ENCODE peak calls at places on chromosome 21, in eight cellular contexts. One of them, this sample, is unnamed.
A peak's percentile ranks its signal among the peaks of the same experiment; 100 is the strongest.

GRCh38 chr21:38277501-38278111 is 20.8 kb downstream of the KCNJ15 start:
- DNase-seq in stimulated activated CD4-positive, alpha-beta T cell treated with anti-CD3 and anti-CD28 coated beads, Interleukin-15, amount 100 ng/mL, for 1 hour: no peak
- DNase-seq in GM04503: peak; percentile 94
- DNase-seq in GM13976: no peak
- DNase-seq in nucleus accumbens: no peak
- DNase-seq in SJCRH30: no peak
- DNase-seq in globus pallidus: no peak
- DNase-seq in DMS79 treated with DMSO at 0.1 percent for 48 hours: no peak
- DNase-seq in this sample: no peak

GRCh38 chr21:32256873-32257620 is 21.8 kb downstream of the MIS18A start:
- DNase-seq in stimulated activated CD4-positive, alpha-beta T cell treated with anti-CD3 and anti-CD28 coated beads, Interleukin-15, amount 100 ng/mL, for 1 hour: no peak
- DNase-seq in GM04503: peak; percentile 83
- DNase-seq in GM13976: no peak
- DNase-seq in nucleus accumbens: peak; percentile 33
- DNase-seq in SJCRH30: peak; percentile 82
- DNase-seq in globus pallidus: peak; percentile 56
- DNase-seq in DMS79 treated with DMSO at 0.1 percent for 48 hours: peak; percentile 86
- DNase-seq in this sample: no peak

GRCh38 chr21:45535341-45536081 is 6.7 kb downstream of the SLC19A1 start:
- DNase-seq in stimulated activated CD4-positive, alpha-beta T cell treated with anti-CD3 and anti-CD28 coated beads, Interleukin-15, amount 100 ng/mL, for 1 hour: no peak
- DNase-seq in GM04503: no peak
- DNase-seq in GM13976: no peak
- DNase-seq in nucleus accumbens: no peak
- DNase-seq in SJCRH30: no peak
- DNase-seq in globus pallidus: peak; percentile 63
- DNase-seq in DMS79 treated with DMSO at 0.1 percent for 48 hours: no peak
- DNase-seq in this sample: no peak

GRCh38 chr21:31845151-31845550 is 27.7 kb upstream of the HUNK start:
- DNase-seq in stimulated activated CD4-positive, alpha-beta T cell treated with anti-CD3 and anti-CD28 coated beads, Interleukin-15, amount 100 ng/mL, for 1 hour: no peak
- DNase-seq in GM04503: no peak
- DNase-seq in GM13976: no peak
- DNase-seq in nucleus accumbens: no peak
- DNase-seq in SJCRH30: no peak
- DNase-seq in globus pallidus: no peak
- DNase-seq in DMS79 treated with DMSO at 0.1 percent for 48 hours: no peak
- DNase-seq in this sample: no peak

GRCh38 chr21:37478821-37479220 is 112.2 kb downstream of the DYRK1A start:
- DNase-seq in stimulated activated CD4-positive, alpha-beta T cell treated with anti-CD3 and anti-CD28 coated beads, Interleukin-15, amount 100 ng/mL, for 1 hour: no peak
- DNase-seq in GM04503: no peak
- DNase-seq in GM13976: no peak
- DNase-seq in nucleus accumbens: no peak
- DNase-seq in SJCRH30: no peak
- DNase-seq in globus pallidus: no peak
- DNase-seq in DMS79 treated with DMSO at 0.1 percent for 48 hours: no peak
- DNase-seq in this sample: no peak

GRCh38 chr21:37763298-37763697 is 153.0 kb downstream of the KCNJ6 start:
- DNase-seq in stimulated activated CD4-positive, alpha-beta T cell treated with anti-CD3 and anti-CD28 coated beads, Interleukin-15, amount 100 ng/mL, for 1 hour: no peak
- DNase-seq in GM04503: no peak
- DNase-seq in GM13976: no peak
- DNase-seq in nucleus accumbens: no peak
- DNase-seq in SJCRH30: peak; percentile 54
- DNase-seq in globus pallidus: no peak
- DNase-seq in DMS79 treated with DMSO at 0.1 percent for 48 hours: no peak
- DNase-seq in this sample: no peak

GRCh38 chr21:45532826-45533730 is 9.2 kb downstream of the SLC19A1 start:
- DNase-seq in stimulated activated CD4-positive, alpha-beta T cell treated with anti-CD3 and anti-CD28 coated beads, Interleukin-15, amount 100 ng/mL, for 1 hour: no peak
- DNase-seq in GM04503: no peak
- DNase-seq in GM13976: no peak
- DNase-seq in nucleus accumbens: no peak
- DNase-seq in SJCRH30: no peak
- DNase-seq in globus pallidus: no peak
- DNase-seq in DMS79 treated with DMSO at 0.1 percent for 48 hours: no peak
- DNase-seq in this sample: no peak

GRCh38 chr21:39251326-39251725 is 62.1 kb downstream of the BRWD1 start:
- DNase-seq in stimulated activated CD4-positive, alpha-beta T cell treated with anti-CD3 and anti-CD28 coated beads, Interleukin-15, amount 100 ng/mL, for 1 hour: no peak
- DNase-seq in GM04503: no peak
- DNase-seq in GM13976: no peak
- DNase-seq in nucleus accumbens: no peak
- DNase-seq in SJCRH30: no peak
- DNase-seq in globus pallidus: no peak
- DNase-seq in DMS79 treated with DMSO at 0.1 percent for 48 hours: no peak
- DNase-seq in this sample: no peak

GRCh38 chr21:36415375-36415774 is 30.2 kb downstream of the CHAF1B start:
- DNase-seq in stimulated activated CD4-positive, alpha-beta T cell treated with anti-CD3 and anti-CD28 coated beads, Interleukin-15, amount 100 ng/mL, for 1 hour: no peak
- DNase-seq in GM04503: no peak
- DNase-seq in GM13976: no peak
- DNase-seq in nucleus accumbens: no peak
- DNase-seq in SJCRH30: no peak
- DNase-seq in globus pallidus: no peak
- DNase-seq in DMS79 treated with DMSO at 0.1 percent for 48 hours: no peak
- DNase-seq in this sample: no peak

GRCh38 chr21:37623689-37624088 is 257.1 kb downstream of the DYRK1A start:
- DNase-seq in stimulated activated CD4-positive, alpha-beta T cell treated with anti-CD3 and anti-CD28 coated beads, Interleukin-15, amount 100 ng/mL, for 1 hour: no peak
- DNase-seq in GM04503: no peak
- DNase-seq in GM13976: no peak
- DNase-seq in nucleus accumbens: no peak
- DNase-seq in SJCRH30: no peak
- DNase-seq in globus pallidus: no peak
- DNase-seq in DMS79 treated with DMSO at 0.1 percent for 48 hours: no peak
- DNase-seq in this sample: no peak

GRCh38 chr21:43578677-43579313 is 80.5 kb downstream of the HSF2BP start:
- DNase-seq in stimulated activated CD4-positive, alpha-beta T cell treated with anti-CD3 and anti-CD28 coated beads, Interleukin-15, amount 100 ng/mL, for 1 hour: no peak
- DNase-seq in GM04503: no peak
- DNase-seq in GM13976: no peak
- DNase-seq in nucleus accumbens: no peak
- DNase-seq in SJCRH30: no peak
- DNase-seq in globus pallidus: no peak
- DNase-seq in DMS79 treated with DMSO at 0.1 percent for 48 hours: no peak
- DNase-seq in this sample: no peak

GRCh38 chr21:34886554-34887385 is 162.3 kb downstream of the RUNX1 start:
- DNase-seq in stimulated activated CD4-positive, alpha-beta T cell treated with anti-CD3 and anti-CD28 coated beads, Interleukin-15, amount 100 ng/mL, for 1 hour: peak; percentile 15
- DNase-seq in GM04503: no peak
- DNase-seq in GM13976: peak; percentile 32
- DNase-seq in nucleus accumbens: no peak
- DNase-seq in SJCRH30: peak; percentile 47
- DNase-seq in globus pallidus: no peak
- DNase-seq in DMS79 treated with DMSO at 0.1 percent for 48 hours: no peak
- DNase-seq in this sample: no peak

GRCh38 chr21:14259669-14260458 is 43.9 kb downstream of the RBM11 start:
- DNase-seq in stimulated activated CD4-positive, alpha-beta T cell treated with anti-CD3 and anti-CD28 coated beads, Interleukin-15, amount 100 ng/mL, for 1 hour: no peak
- DNase-seq in GM04503: peak; percentile 7
- DNase-seq in GM13976: peak; percentile 44
- DNase-seq in nucleus accumbens: no peak
- DNase-seq in SJCRH30: no peak
- DNase-seq in globus pallidus: peak; percentile 62
- DNase-seq in DMS79 treated with DMSO at 0.1 percent for 48 hours: peak; percentile 53
- DNase-seq in this sample: no peak

GRCh38 chr21:44357064-44357837 is 3.8 kb downstream of the TRPM2 start:
- DNase-seq in stimulated activated CD4-positive, alpha-beta T cell treated with anti-CD3 and anti-CD28 coated beads, Interleukin-15, amount 100 ng/mL, for 1 hour: no peak
- DNase-seq in GM04503: no peak
- DNase-seq in GM13976: no peak
- DNase-seq in nucleus accumbens: no peak
- DNase-seq in SJCRH30: peak; percentile 38
- DNase-seq in globus pallidus: no peak
- DNase-seq in DMS79 treated with DMSO at 0.1 percent for 48 hours: no peak
- DNase-seq in this sample: no peak

GRCh38 chr21:37060296-37060695 is 12.6 kb downstream of the PIGP start:
- DNase-seq in stimulated activated CD4-positive, alpha-beta T cell treated with anti-CD3 and anti-CD28 coated beads, Interleukin-15, amount 100 ng/mL, for 1 hour: no peak
- DNase-seq in GM04503: peak; percentile 87
- DNase-seq in GM13976: no peak
- DNase-seq in nucleus accumbens: peak; percentile 8
- DNase-seq in SJCRH30: peak; percentile 92
- DNase-seq in globus pallidus: peak; percentile 22
- DNase-seq in DMS79 treated with DMSO at 0.1 percent for 48 hours: peak; percentile 98
- DNase-seq in this sample: no peak

GRCh38 chr21:30769724-30770431 is 14.7 kb upstream of the KRTAP21-1 start:
- DNase-seq in stimulated activated CD4-positive, alpha-beta T cell treated with anti-CD3 and anti-CD28 coated beads, Interleukin-15, amount 100 ng/mL, for 1 hour: no peak
- DNase-seq in GM04503: no peak
- DNase-seq in GM13976: no peak
- DNase-seq in nucleus accumbens: no peak
- DNase-seq in SJCRH30: no peak
- DNase-seq in globus pallidus: no peak
- DNase-seq in DMS79 treated with DMSO at 0.1 percent for 48 hours: no peak
- DNase-seq in this sample: no peak

GRCh38 chr21:18887922-18888602 is 484.5 kb upstream of the TMPRSS15 start:
- DNase-seq in stimulated activated CD4-positive, alpha-beta T cell treated with anti-CD3 and anti-CD28 coated beads, Interleukin-15, amount 100 ng/mL, for 1 hour: no peak
- DNase-seq in GM04503: no peak
- DNase-seq in GM13976: no peak
- DNase-seq in nucleus accumbens: no peak
- DNase-seq in SJCRH30: no peak
- DNase-seq in globus pallidus: no peak
- DNase-seq in DMS79 treated with DMSO at 0.1 percent for 48 hours: no peak
- DNase-seq in this sample: no peak

GRCh38 chr21:38086580-38086979 is 170.2 kb upstream of the KCNJ15 start:
- DNase-seq in stimulated activated CD4-positive, alpha-beta T cell treated with anti-CD3 and anti-CD28 coated beads, Interleukin-15, amount 100 ng/mL, for 1 hour: no peak
- DNase-seq in GM04503: no peak
- DNase-seq in GM13976: no peak
- DNase-seq in nucleus accumbens: no peak
- DNase-seq in SJCRH30: no peak
- DNase-seq in globus pallidus: no peak
- DNase-seq in DMS79 treated with DMSO at 0.1 percent for 48 hours: no peak
- DNase-seq in this sample: no peak

GRCh38 chr21:46307625-46308024 is 16.0 kb downstream of the C21orf58 start:
- DNase-seq in stimulated activated CD4-positive, alpha-beta T cell treated with anti-CD3 and anti-CD28 coated beads, Interleukin-15, amount 100 ng/mL, for 1 hour: no peak
- DNase-seq in GM04503: peak; percentile 49
- DNase-seq in GM13976: no peak
- DNase-seq in nucleus accumbens: no peak
- DNase-seq in SJCRH30: no peak
- DNase-seq in globus pallidus: no peak
- DNase-seq in DMS79 treated with DMSO at 0.1 percent for 48 hours: no peak
- DNase-seq in this sample: no peak

GRCh38 chr21:15241997-15242767 is 177.4 kb upstream of the NRIP1 start:
- DNase-seq in stimulated activated CD4-positive, alpha-beta T cell treated with anti-CD3 and anti-CD28 coated beads, Interleukin-15, amount 100 ng/mL, for 1 hour: no peak
- DNase-seq in GM04503: no peak
- DNase-seq in GM13976: no peak
- DNase-seq in nucleus accumbens: no peak
- DNase-seq in SJCRH30: no peak
- DNase-seq in globus pallidus: no peak
- DNase-seq in DMS79 treated with DMSO at 0.1 percent for 48 hours: no peak
- DNase-seq in this sample: no peak

GRCh38 chr21:37849703-37850102 is 66.6 kb downstream of the KCNJ6 start:
- DNase-seq in stimulated activated CD4-positive, alpha-beta T cell treated with anti-CD3 and anti-CD28 coated beads, Interleukin-15, amount 100 ng/mL, for 1 hour: no peak
- DNase-seq in GM04503: peak; percentile 86
- DNase-seq in GM13976: no peak
- DNase-seq in nucleus accumbens: no peak
- DNase-seq in SJCRH30: no peak
- DNase-seq in globus pallidus: no peak
- DNase-seq in DMS79 treated with DMSO at 0.1 percent for 48 hours: no peak
- DNase-seq in this sample: no peak

GRCh38 chr21:41871302-41872030 is 7.7 kb downstream of the PRDM15 start:
- DNase-seq in stimulated activated CD4-positive, alpha-beta T cell treated with anti-CD3 and anti-CD28 coated beads, Interleukin-15, amount 100 ng/mL, for 1 hour: no peak
- DNase-seq in GM04503: no peak
- DNase-seq in GM13976: no peak
- DNase-seq in nucleus accumbens: no peak
- DNase-seq in SJCRH30: no peak
- DNase-seq in globus pallidus: no peak
- DNase-seq in DMS79 treated with DMSO at 0.1 percent for 48 hours: no peak
- DNase-seq in this sample: no peak

GRCh38 chr21:45509566-45510465 is 32.4 kb downstream of the SLC19A1 start:
- DNase-seq in stimulated activated CD4-positive, alpha-beta T cell treated with anti-CD3 and anti-CD28 coated beads, Interleukin-15, amount 100 ng/mL, for 1 hour: no peak
- DNase-seq in GM04503: no peak
- DNase-seq in GM13976: no peak
- DNase-seq in nucleus accumbens: no peak
- DNase-seq in SJCRH30: no peak
- DNase-seq in globus pallidus: no peak
- DNase-seq in DMS79 treated with DMSO at 0.1 percent for 48 hours: no peak
- DNase-seq in this sample: no peak

GRCh38 chr21:34093083-34093482 is 19.7 kb downstream of the MRPS6 start:
- DNase-seq in stimulated activated CD4-positive, alpha-beta T cell treated with anti-CD3 and anti-CD28 coated beads, Interleukin-15, amount 100 ng/mL, for 1 hour: no peak
- DNase-seq in GM04503: no peak
- DNase-seq in GM13976: no peak
- DNase-seq in nucleus accumbens: no peak
- DNase-seq in SJCRH30: no peak
- DNase-seq in globus pallidus: no peak
- DNase-seq in DMS79 treated with DMSO at 0.1 percent for 48 hours: no peak
- DNase-seq in this sample: no peak

GRCh38 chr21:44298301-44298700 is 1.6 kb upstream of the PFKL start:
- DNase-seq in stimulated activated CD4-positive, alpha-beta T cell treated with anti-CD3 and anti-CD28 coated beads, Interleukin-15, amount 100 ng/mL, for 1 hour: no peak
- DNase-seq in GM04503: no peak
- DNase-seq in GM13976: no peak
- DNase-seq in nucleus accumbens: no peak
- DNase-seq in SJCRH30: no peak
- DNase-seq in globus pallidus: no peak
- DNase-seq in DMS79 treated with DMSO at 0.1 percent for 48 hours: no peak
- DNase-seq in this sample: no peak

GRCh38 chr21:37631319-37632117 is 264.9 kb downstream of the DYRK1A start:
- DNase-seq in stimulated activated CD4-positive, alpha-beta T cell treated with anti-CD3 and anti-CD28 coated beads, Interleukin-15, amount 100 ng/mL, for 1 hour: no peak
- DNase-seq in GM04503: no peak
- DNase-seq in GM13976: peak; percentile 44
- DNase-seq in nucleus accumbens: no peak
- DNase-seq in SJCRH30: no peak
- DNase-seq in globus pallidus: no peak
- DNase-seq in DMS79 treated with DMSO at 0.1 percent for 48 hours: no peak
- DNase-seq in this sample: no peak

GRCh38 chr21:42653492-42654061 is at the start of gene PDE9A:
- DNase-seq in stimulated activated CD4-positive, alpha-beta T cell treated with anti-CD3 and anti-CD28 coated beads, Interleukin-15, amount 100 ng/mL, for 1 hour: no peak
- DNase-seq in GM04503: no peak
- DNase-seq in GM13976: peak; percentile 71
- DNase-seq in nucleus accumbens: no peak
- DNase-seq in SJCRH30: peak; percentile 48
- DNase-seq in globus pallidus: no peak
- DNase-seq in DMS79 treated with DMSO at 0.1 percent for 48 hours: no peak
- DNase-seq in this sample: no peak

GRCh38 chr21:34519694-34520093 is 7.7 kb upstream of the KCNE1 start:
- DNase-seq in stimulated activated CD4-positive, alpha-beta T cell treated with anti-CD3 and anti-CD28 coated beads, Interleukin-15, amount 100 ng/mL, for 1 hour: no peak
- DNase-seq in GM04503: no peak
- DNase-seq in GM13976: no peak
- DNase-seq in nucleus accumbens: no peak
- DNase-seq in SJCRH30: no peak
- DNase-seq in globus pallidus: no peak
- DNase-seq in DMS79 treated with DMSO at 0.1 percent for 48 hours: no peak
- DNase-seq in this sample: no peak

GRCh38 chr21:35886887-35887286 is 173.4 kb downstream of the SETD4 start:
- DNase-seq in stimulated activated CD4-positive, alpha-beta T cell treated with anti-CD3 and anti-CD28 coated beads, Interleukin-15, amount 100 ng/mL, for 1 hour: no peak
- DNase-seq in GM04503: no peak
- DNase-seq in GM13976: no peak
- DNase-seq in nucleus accumbens: no peak
- DNase-seq in SJCRH30: no peak
- DNase-seq in globus pallidus: no peak
- DNase-seq in DMS79 treated with DMSO at 0.1 percent for 48 hours: no peak
- DNase-seq in this sample: no peak

GRCh38 chr21:43611598-43612369 is 47.5 kb downstream of the HSF2BP start:
- DNase-seq in stimulated activated CD4-positive, alpha-beta T cell treated with anti-CD3 and anti-CD28 coated beads, Interleukin-15, amount 100 ng/mL, for 1 hour: no peak
- DNase-seq in GM04503: no peak
- DNase-seq in GM13976: peak; percentile 75
- DNase-seq in nucleus accumbens: no peak
- DNase-seq in SJCRH30: peak; percentile 82
- DNase-seq in globus pallidus: peak; percentile 29
- DNase-seq in DMS79 treated with DMSO at 0.1 percent for 48 hours: no peak
- DNase-seq in this sample: no peak

GRCh38 chr21:18951291-18952038 is 547.9 kb upstream of the TMPRSS15 start:
- DNase-seq in stimulated activated CD4-positive, alpha-beta T cell treated with anti-CD3 and anti-CD28 coated beads, Interleukin-15, amount 100 ng/mL, for 1 hour: no peak
- DNase-seq in GM04503: no peak
- DNase-seq in GM13976: no peak
- DNase-seq in nucleus accumbens: no peak
- DNase-seq in SJCRH30: peak; percentile 40
- DNase-seq in globus pallidus: peak; percentile 34
- DNase-seq in DMS79 treated with DMSO at 0.1 percent for 48 hours: no peak
- DNase-seq in this sample: no peak

GRCh38 chr21:36481639-36482038 is 1.7 kb upstream of the CLDN14 start:
- DNase-seq in stimulated activated CD4-positive, alpha-beta T cell treated with anti-CD3 and anti-CD28 coated beads, Interleukin-15, amount 100 ng/mL, for 1 hour: no peak
- DNase-seq in GM04503: no peak
- DNase-seq in GM13976: no peak
- DNase-seq in nucleus accumbens: no peak
- DNase-seq in SJCRH30: no peak
- DNase-seq in globus pallidus: no peak
- DNase-seq in DMS79 treated with DMSO at 0.1 percent for 48 hours: no peak
- DNase-seq in this sample: no peak

GRCh38 chr21:15343066-15343465 is 278.3 kb upstream of the NRIP1 start:
- DNase-seq in stimulated activated CD4-positive, alpha-beta T cell treated with anti-CD3 and anti-CD28 coated beads, Interleukin-15, amount 100 ng/mL, for 1 hour: no peak
- DNase-seq in GM04503: no peak
- DNase-seq in GM13976: no peak
- DNase-seq in nucleus accumbens: no peak
- DNase-seq in SJCRH30: no peak
- DNase-seq in globus pallidus: no peak
- DNase-seq in DMS79 treated with DMSO at 0.1 percent for 48 hours: no peak
- DNase-seq in this sample: no peak

GRCh38 chr21:19557488-19557887 is 1153.9 kb upstream of the TMPRSS15 start:
- DNase-seq in stimulated activated CD4-positive, alpha-beta T cell treated with anti-CD3 and anti-CD28 coated beads, Interleukin-15, amount 100 ng/mL, for 1 hour: no peak
- DNase-seq in GM04503: no peak
- DNase-seq in GM13976: no peak
- DNase-seq in nucleus accumbens: no peak
- DNase-seq in SJCRH30: no peak
- DNase-seq in globus pallidus: no peak
- DNase-seq in DMS79 treated with DMSO at 0.1 percent for 48 hours: peak; percentile 60
- DNase-seq in this sample: no peak